ENCODE peak calls at places on chromosome 19, in four cellular contexts. One of them, this sample, is unnamed.

GRCh38 chr19:45172611-45173208 is 5.3 kb downstream of the TRAPPC6A start:
- DNase-seq in cardiac muscle cell: no peak
- DNase-seq in HEK293T: no peak
- DNase-seq in stimulated activated naive CD4-positive, alpha-beta T cell: no peak
- DNase-seq in this sample: no peak

GRCh38 chr19:4456843-4457653 is 546 bp downstream of the UBXN6 start:
- DNase-seq in cardiac muscle cell: peak; percentile 82
- DNase-seq in stimulated activated naive CD4-positive, alpha-beta T cell: no peak
- DNase-seq in HEK293T: peak; percentile 77
- DNase-seq in this sample: peak; percentile 45

GRCh38 chr19:54189020-54189667 is at the start of gene MBOAT7:
- DNase-seq in cardiac muscle cell: no peak
- DNase-seq in stimulated activated naive CD4-positive, alpha-beta T cell: no peak
- DNase-seq in HEK293T: no peak
- DNase-seq in this sample: no peak

GRCh38 chr19:47331931-47332547 is at the start of gene C5AR2:
- DNase-seq in cardiac muscle cell: no peak
- DNase-seq in HEK293T: no peak
- DNase-seq in stimulated activated naive CD4-positive, alpha-beta T cell: no peak
- DNase-seq in this sample: no peak

GRCh38 chr19:58581227-58582141 is 8.3 kb upstream of the MZF1 start:
- DNase-seq in stimulated activated naive CD4-positive, alpha-beta T cell: no peak
- DNase-seq in cardiac muscle cell: peak; percentile 94
- DNase-seq in HEK293T: peak; percentile 85
- DNase-seq in this sample: no peak

GRCh38 chr19:30028992-30029343 is 86.9 kb downstream of the URI1 start:
- DNase-seq in HEK293T: no peak
- DNase-seq in cardiac muscle cell: no peak
- DNase-seq in stimulated activated naive CD4-positive, alpha-beta T cell: no peak
- DNase-seq in this sample: no peak

GRCh38 chr19:54420383-54421168 is 5.3 kb downstream of the TTYH1 start:
- DNase-seq in stimulated activated naive CD4-positive, alpha-beta T cell: no peak
- DNase-seq in HEK293T: no peak
- DNase-seq in cardiac muscle cell: no peak
- DNase-seq in this sample: peak; percentile 50

GRCh38 chr19:4518345-4519171 is at the start of gene PLIN4:
- DNase-seq in HEK293T: no peak
- DNase-seq in stimulated activated naive CD4-positive, alpha-beta T cell: no peak
- DNase-seq in cardiac muscle cell: no peak
- DNase-seq in this sample: no peak

GRCh38 chr19:9792191-9793050 is 23.9 kb upstream of the ZNF846 start:
- DNase-seq in stimulated activated naive CD4-positive, alpha-beta T cell: peak; percentile 93
- DNase-seq in cardiac muscle cell: peak; percentile 99
- DNase-seq in HEK293T: peak; percentile 67
- DNase-seq in this sample: peak; percentile 97

GRCh38 chr19:11420429-11420893 is 1.3 kb upstream of the RGL3 start:
- DNase-seq in HEK293T: no peak
- DNase-seq in cardiac muscle cell: peak; percentile 30
- DNase-seq in stimulated activated naive CD4-positive, alpha-beta T cell: no peak
- DNase-seq in this sample: no peak

GRCh38 chr19:43570174-43570791 is 5.0 kb downstream of the XRCC1 start:
- DNase-seq in HEK293T: no peak
- DNase-seq in stimulated activated naive CD4-positive, alpha-beta T cell: no peak
- DNase-seq in cardiac muscle cell: no peak
- DNase-seq in this sample: peak; percentile 48

GRCh38 chr19:49718511-49718910 is 27.6 kb downstream of the CPT1C start:
- DNase-seq in HEK293T: no peak
- DNase-seq in stimulated activated naive CD4-positive, alpha-beta T cell: no peak
- DNase-seq in cardiac muscle cell: no peak
- DNase-seq in this sample: no peak

GRCh38 chr19:55492362-55492944 is 4.2 kb downstream of the SSC5D start:
- DNase-seq in HEK293T: no peak
- DNase-seq in stimulated activated naive CD4-positive, alpha-beta T cell: no peak
- DNase-seq in cardiac muscle cell: no peak
- DNase-seq in this sample: no peak

GRCh38 chr19:50776131-50776530 is 5.9 kb downstream of the GPR32 start:
- DNase-seq in HEK293T: no peak
- DNase-seq in cardiac muscle cell: no peak
- DNase-seq in stimulated activated naive CD4-positive, alpha-beta T cell: no peak
- DNase-seq in this sample: no peak

GRCh38 chr19:50509366-50509765 is 1.6 kb downstream of the JOSD2 start:
- DNase-seq in HEK293T: no peak
- DNase-seq in stimulated activated naive CD4-positive, alpha-beta T cell: no peak
- DNase-seq in cardiac muscle cell: no peak
- DNase-seq in this sample: no peak

GRCh38 chr19:56087647-56088346 is 33.3 kb downstream of the ZNF787 start:
- DNase-seq in HEK293T: no peak
- DNase-seq in cardiac muscle cell: no peak
- DNase-seq in stimulated activated naive CD4-positive, alpha-beta T cell: no peak
- DNase-seq in this sample: no peak

GRCh38 chr19:31698352-31698751 is 349.1 kb upstream of the TSHZ3 start:
- DNase-seq in HEK293T: no peak
- DNase-seq in cardiac muscle cell: no peak
- DNase-seq in stimulated activated naive CD4-positive, alpha-beta T cell: no peak
- DNase-seq in this sample: no peak

GRCh38 chr19:35224681-35225604 is 3.6 kb downstream of the FAM187B start:
- DNase-seq in stimulated activated naive CD4-positive, alpha-beta T cell: no peak
- DNase-seq in HEK293T: no peak
- DNase-seq in cardiac muscle cell: no peak
- DNase-seq in this sample: no peak

GRCh38 chr19:10442698-10443097 is 22.4 kb downstream of the PDE4A start:
- DNase-seq in HEK293T: no peak
- DNase-seq in stimulated activated naive CD4-positive, alpha-beta T cell: no peak
- DNase-seq in cardiac muscle cell: no peak
- DNase-seq in this sample: no peak

GRCh38 chr19:10981496-10981895 is 20.7 kb downstream of the SMARCA4 start:
- DNase-seq in cardiac muscle cell: no peak
- DNase-seq in stimulated activated naive CD4-positive, alpha-beta T cell: no peak
- DNase-seq in HEK293T: peak; percentile 33
- DNase-seq in this sample: no peak

GRCh38 chr19:3245050-3245449 is 20.6 kb downstream of the CELF5 start:
- DNase-seq in cardiac muscle cell: no peak
- DNase-seq in HEK293T: no peak
- DNase-seq in stimulated activated naive CD4-positive, alpha-beta T cell: no peak
- DNase-seq in this sample: no peak

GRCh38 chr19:32330149-32330548 is 15.3 kb upstream of the ZNF507 start:
- DNase-seq in cardiac muscle cell: peak; percentile 41
- DNase-seq in stimulated activated naive CD4-positive, alpha-beta T cell: no peak
- DNase-seq in HEK293T: no peak
- DNase-seq in this sample: no peak

GRCh38 chr19:40739030-40739839 is 11.0 kb downstream of the ACTMAP start:
- DNase-seq in HEK293T: no peak
- DNase-seq in cardiac muscle cell: no peak
- DNase-seq in stimulated activated naive CD4-positive, alpha-beta T cell: no peak
- DNase-seq in this sample: no peak

GRCh38 chr19:13583753-13584152 is 77.5 kb upstream of the CACNA1A start:
- DNase-seq in cardiac muscle cell: no peak
- DNase-seq in HEK293T: no peak
- DNase-seq in stimulated activated naive CD4-positive, alpha-beta T cell: no peak
- DNase-seq in this sample: no peak